ENCODE peak calls at places on chromosome 4, in ten cellular contexts. N is tibial artery, V is ovary, G is transverse colon, Y is suprapubic skin, T is fibroblast of lung, O is OCI-LY7, D is GM12865, C is GM23338, X is cardiac fibroblast. Z is an unnamed sample.

GRCh38 chr4:168731006-168731636 is 234.3 kb downstream of the PALLD start:
- DNase-seq in N (no peak), V (no peak), G (no peak), Y (no peak), T (peak), O (no peak), D (no peak), C (no peak), X (peak), Z (no peak)

GRCh38 chr4:155522201-155522600 is 144.4 kb upstream of the GUCY1A1 start:
- DNase-seq in N (no peak), V (no peak), G (no peak), Y (no peak), T (peak), O (no peak), D (no peak), C (no peak), X (peak), Z (no peak)

GRCh38 chr4:39047691-39048090 is 14.3 kb upstream of the KLHL5 start:
- DNase-seq in N (no peak), V (no peak), G (no peak), Y (no peak), T (no peak), O (no peak), D (no peak), C (no peak), X (peak), Z (no peak)

GRCh38 chr4:141124224-141124623 is 9.0 kb downstream of the RNF150 start:
- DNase-seq in N (no peak), V (no peak), G (no peak), Y (no peak), T (peak), O (no peak), D (no peak), C (no peak), X (no peak), Z (no peak)

GRCh38 chr4:30825008-30825765 is 105.0 kb downstream of the PCDH7 start:
- DNase-seq in N (no peak), V (no peak), G (no peak), Y (no peak), T (peak), O (no peak), D (no peak), C (no peak), X (no peak), Z (no peak)

GRCh38 chr4:151110236-151110635 is 10.8 kb downstream of the RPS3A start:
- DNase-seq in N (no peak), V (no peak), G (no peak), Y (no peak), T (no peak), O (no peak), D (no peak), C (no peak), X (no peak), Z (no peak)

GRCh38 chr4:74376888-74377483 is 12.0 kb downstream of the EREG start:
- DNase-seq in N (no peak), V (no peak), G (no peak), Y (no peak), T (peak), O (peak), D (peak), C (peak), X (peak), Z (no peak)

GRCh38 chr4:166043801-166044200 is 170.8 kb downstream of the TLL1 start:
- DNase-seq in N (no peak), V (no peak), G (no peak), Y (no peak), T (no peak), O (no peak), D (no peak), C (no peak), X (no peak), Z (no peak)

GRCh38 chr4:5544762-5545161 is 163.6 kb downstream of the EVC2 start:
- DNase-seq in N (no peak), V (no peak), G (no peak), Y (no peak), T (no peak), O (no peak), D (no peak), C (no peak), X (no peak), Z (no peak)

GRCh38 chr4:116537828-116538227 is 547.5 kb downstream of the TRAM1L1 start:
- DNase-seq in N (no peak), V (no peak), G (no peak), Y (no peak), T (no peak), O (no peak), D (no peak), C (no peak), X (no peak), Z (no peak)

GRCh38 chr4:8099981-8100464 is 58.6 kb downstream of the ABLIM2 start:
- DNase-seq in N (no peak), V (no peak), G (peak), Y (no peak), T (no peak), O (no peak), D (no peak), C (no peak), X (peak), Z (no peak)

GRCh38 chr4:127930175-127930574 is 34.8 kb downstream of the MFSD8 start:
- DNase-seq in N (no peak), V (no peak), G (no peak), Y (no peak), T (no peak), O (no peak), D (no peak), C (no peak), X (no peak), Z (no peak)

GRCh38 chr4:154973636-154974035 is 192.6 kb downstream of the RBM46 start:
- DNase-seq in N (no peak), V (no peak), G (no peak), Y (no peak), T (no peak), O (no peak), D (no peak), C (no peak), X (no peak), Z (no peak)

GRCh38 chr4:152369903-152370296 is 166.0 kb downstream of the FBXW7 start:
- DNase-seq in N (no peak), V (no peak), G (no peak), Y (no peak), T (no peak), O (no peak), D (no peak), C (no peak), X (no peak), Z (no peak)
- TF ChIP-seq CTCF in N (peak), V (peak), G (no peak), Y (no peak), T (no peak), O (peak), D (no peak), C (no peak), X (peak), Z (peak)

GRCh38 chr4:182560358-182560757 is 317.2 kb downstream of the TENM3 start:
- DNase-seq in N (no peak), V (no peak), G (no peak), Y (no peak), T (peak), O (no peak), D (no peak), C (peak), X (no peak), Z (no peak)
- H3K4me3 ChIP-seq in N (no peak), V (no peak), G (no peak), Y (no peak), T (no peak), O (no peak), D (no peak), C (peak), X (no peak), Z (no peak)

GRCh38 chr4:139692300-139693012 is 26.8 kb downstream of the MGST2 start:
- DNase-seq in N (no peak), V (no peak), G (no peak), Y (no peak), T (no peak), O (no peak), D (peak), C (peak), X (peak), Z (no peak)
- TF ChIP-seq CTCF in N (no peak), V (no peak), G (no peak), Y (peak), T (no peak), O (no peak), D (peak), C (peak), X (peak), Z (no peak)

GRCh38 chr4:1194028-1194900 is 21.9 kb upstream of the SPON2 start:
- DNase-seq in N (peak), V (peak), G (peak), Y (peak), T (no peak), O (no peak), D (peak), C (peak), X (no peak), Z (peak)

GRCh38 chr4:1195109-1195671 is 22.8 kb upstream of the SPON2 start:
- DNase-seq in N (no peak), V (peak), G (no peak), Y (peak), T (no peak), O (no peak), D (peak), C (no peak), X (no peak), Z (peak)

GRCh38 chr4:1195894-1196401 is 23.6 kb upstream of the SPON2 start:
- DNase-seq in N (no peak), V (peak), G (no peak), Y (peak), T (no peak), O (no peak), D (peak), C (no peak), X (no peak), Z (peak)

GRCh38 chr4:1198070-1198844 is 25.9 kb upstream of the SPON2 start:
- DNase-seq in N (no peak), V (peak), G (peak), Y (no peak), T (peak), O (no peak), D (peak), C (no peak), X (no peak), Z (no peak)

DNA sequence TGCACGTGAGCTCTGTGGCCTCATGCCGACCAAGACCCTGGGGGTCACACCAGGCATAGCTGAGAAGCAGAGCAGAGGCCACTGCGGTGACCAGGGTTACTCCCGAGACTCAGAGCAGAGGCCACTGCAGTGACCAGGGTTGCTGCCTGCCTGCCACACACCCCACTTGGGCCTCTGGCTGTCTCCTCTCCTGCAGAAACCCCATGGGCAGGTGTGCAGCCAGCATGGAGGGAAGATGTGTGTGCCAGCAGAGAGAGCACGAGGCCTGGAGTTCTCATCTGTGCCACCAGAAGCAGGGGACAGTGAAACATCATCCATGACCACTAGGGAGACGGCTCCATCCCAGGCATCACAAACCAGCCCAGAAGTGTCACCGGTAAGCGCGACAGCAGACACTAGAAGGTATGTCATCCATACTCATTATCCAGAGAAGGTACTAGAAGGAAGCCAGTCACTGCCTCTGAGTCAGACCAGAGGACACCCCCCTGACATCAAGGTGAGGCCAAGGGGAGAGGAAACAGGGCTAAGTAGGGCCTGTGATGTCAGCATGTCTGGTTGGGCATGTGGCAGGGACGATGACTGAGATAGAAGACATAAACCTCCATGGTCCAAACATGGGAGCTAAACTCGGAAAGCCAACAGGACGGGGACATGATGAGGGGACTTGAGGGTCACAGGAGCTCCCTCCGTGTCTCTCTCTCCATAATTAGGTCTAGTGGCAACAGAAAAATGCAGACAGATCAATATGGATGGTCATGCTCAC is 24.2 kb upstream of the SPON2 start:
- DNase-seq in N (no peak), V (peak), G (no peak), Y (no peak), T (no peak), O (no peak), D (peak), C (no peak), X (no peak), Z (peak)
- H3K4me3 ChIP-seq in N (no peak), V (no peak), G (no peak), Y (no peak), T (no peak), O (no peak), D (no peak), C (no peak), X (no peak), Z (no peak)

GRCh38 chr4:95511477-95511876 is 37.3 kb downstream of the UNC5C start:
- DNase-seq in N (no peak), V (no peak), G (no peak), Y (no peak), T (no peak), O (no peak), D (no peak), C (no peak), X (no peak), Z (no peak)

GRCh38 chr4:95507561-95507960 is 41.2 kb downstream of the UNC5C start:
- DNase-seq in N (no peak), V (no peak), G (no peak), Y (no peak), T (no peak), O (no peak), D (no peak), C (no peak), X (no peak), Z (no peak)

GRCh38 chr4:95510877-95511276 is 37.9 kb downstream of the UNC5C start:
- DNase-seq in N (no peak), V (no peak), G (no peak), Y (no peak), T (no peak), O (no peak), D (no peak), C (no peak), X (no peak), Z (no peak)

GRCh38 chr4:95508421-95508820 is 40.4 kb downstream of the UNC5C start:
- DNase-seq in N (no peak), V (no peak), G (no peak), Y (no peak), T (peak), O (no peak), D (no peak), C (no peak), X (peak), Z (no peak)

DNA sequence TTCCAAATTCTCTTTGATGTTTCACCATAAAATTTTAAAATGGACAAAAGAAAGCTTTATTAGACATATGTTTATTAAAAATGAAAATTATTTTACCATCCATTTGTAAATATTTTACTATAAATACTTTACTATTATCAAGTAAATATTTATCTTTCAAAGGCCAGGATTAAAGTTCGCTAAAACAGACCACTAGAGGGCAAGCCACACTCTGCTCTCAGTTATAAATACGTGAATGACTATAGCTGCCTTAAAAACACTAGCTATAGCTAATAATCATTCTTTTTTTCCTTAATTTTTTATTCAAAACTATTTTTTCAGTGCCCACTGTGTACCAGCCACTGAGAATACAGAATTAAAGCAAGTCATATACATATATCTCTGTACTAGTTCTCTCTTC is 38.6 kb downstream of the UNC5C start:
- DNase-seq in N (no peak), V (no peak), G (no peak), Y (no peak), T (peak), O (peak), D (peak), C (peak), X (peak), Z (no peak)
- TF ChIP-seq CTCF in N (peak), V (no peak), G (peak), Y (peak), T (peak), O (peak), D (peak), C (peak), X (peak), Z (peak)

DNA sequence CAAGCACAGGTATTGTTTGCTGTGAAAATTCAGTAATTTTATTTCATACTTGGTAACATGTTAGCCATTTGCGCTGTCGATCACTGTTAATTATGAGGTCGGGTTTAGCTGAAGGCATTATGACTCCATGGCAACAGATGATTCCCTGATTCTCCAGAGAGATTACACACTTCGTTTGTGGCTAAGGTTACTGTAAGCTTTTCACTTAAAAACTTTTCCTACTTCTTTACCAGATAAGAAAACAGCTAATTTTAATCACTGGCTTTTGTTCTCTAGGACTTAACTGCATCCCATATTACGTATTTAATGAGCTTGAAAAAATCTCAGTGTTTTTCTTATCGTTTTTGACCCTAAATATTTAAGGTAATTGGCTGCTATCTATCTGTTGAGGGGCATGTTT is 2.1 kb downstream of the GSTCD start:
- DNase-seq in N (no peak), V (no peak), G (no peak), Y (no peak), T (peak), O (no peak), D (no peak), C (no peak), X (no peak), Z (no peak)
- H3K4me3 ChIP-seq in N (no peak), V (no peak), G (no peak), Y (no peak), T (no peak), O (no peak), D (no peak), C (no peak), X (no peak), Z (no peak)

DNA sequence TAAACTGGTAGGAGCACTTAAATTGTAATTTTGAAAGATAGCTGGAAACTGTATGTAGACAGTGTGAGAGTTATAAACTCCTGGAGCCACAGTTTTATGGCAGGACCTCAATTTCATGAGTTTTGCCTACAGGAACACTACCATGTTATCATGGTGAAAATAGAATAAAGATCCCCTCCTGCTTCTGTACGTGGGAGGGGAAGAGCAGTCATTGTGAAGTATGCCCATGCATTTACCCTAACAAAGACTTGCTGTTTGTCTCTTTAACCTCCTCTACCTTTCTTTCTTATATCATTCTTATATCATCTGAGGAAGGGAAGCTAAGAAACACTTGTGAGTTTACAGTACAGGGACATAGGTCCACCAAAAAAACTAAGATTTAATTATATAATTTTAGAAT is 327.0 kb downstream of the PCDH10 start:
- DNase-seq in N (no peak), V (no peak), G (no peak), Y (no peak), T (no peak), O (no peak), D (no peak), C (peak), X (no peak), Z (no peak)
- TF ChIP-seq CTCF in N (no peak), V (no peak), G (no peak), Y (no peak), T (no peak), O (no peak), D (no peak), C (no peak), X (no peak), Z (no peak)

GRCh38 chr4:24801136-24801855 is 5.9 kb downstream of the SOD3 start:
- DNase-seq in N (no peak), V (no peak), G (no peak), Y (no peak), T (no peak), O (no peak), D (no peak), C (no peak), X (no peak), Z (no peak)
- H3K4me3 ChIP-seq in N (no peak), V (peak), G (no peak), Y (no peak), T (no peak), O (no peak), D (no peak), C (peak), X (no peak), Z (no peak)

GRCh38 chr4:42482516-42483327 is 85.4 kb downstream of the SHISA3 start:
- DNase-seq in N (no peak), V (no peak), G (no peak), Y (no peak), T (peak), O (no peak), D (no peak), C (no peak), X (no peak), Z (no peak)
- TF ChIP-seq CTCF in N (no peak), V (no peak), G (no peak), Y (no peak), T (no peak), O (no peak), D (no peak), C (no peak), X (no peak), Z (no peak)